ENCODE peak calls at places on chromosome 1, in six cellular contexts. E, M, C, X, W and G are unnamed samples. For H3K36me3, the result is how much of the 10 kb centered on the place peaks cover.

GRCh38 chr1:221801773-221802516 is 60.1 kb upstream of the DUSP10 start:
- DNase-seq in E (no peak), M (no peak), C (no peak), X (no peak), W (no peak), G (no peak)

GRCh38 chr1:106396023-106396422 is 660.5 kb upstream of the PRMT6 start:
- DNase-seq in E (no peak), M (no peak), C (no peak), X (no peak), W (no peak), G (no peak)

GRCh38 chr1:217540321-217540720 is 90.6 kb downstream of the GPATCH2 start:
- DNase-seq in E (no peak), M (no peak), C (no peak), X (no peak), W (no peak), G (no peak)

GRCh38 chr1:9721606-9722377 is 70.3 kb downstream of the PIK3CD start:
- DNase-seq in E (no peak), M (peak), C (no peak), X (no peak), W (peak), G (no peak)

GRCh38 chr1:232627645-232628334 is 2.1 kb downstream of the SIPA1L2 start:
- DNase-seq in E (no peak), M (no peak), C (no peak), X (no peak), W (no peak), G (no peak)

GRCh38 chr1:167229719-167230385 is 9.2 kb downstream of the POU2F1 start:
- DNase-seq in E (no peak), M (no peak), C (no peak), X (no peak), W (no peak), G (no peak)

GRCh38 chr1:85612704-85613361 is 32.3 kb downstream of the CCN1 start:
- DNase-seq in E (no peak), M (no peak), C (no peak), X (no peak), W (no peak), G (no peak)

GRCh38 chr1:227729144-227729880 is 5.8 kb downstream of the JMJD4 start:
- DNase-seq in E (no peak), M (no peak), C (no peak), X (no peak), W (no peak), G (no peak)

GRCh38 chr1:42006836-42007235 is 88.1 kb upstream of the HIVEP3 start:
- DNase-seq in E (no peak), M (no peak), C (no peak), X (no peak), W (no peak), G (no peak)

GRCh38 chr1:192566657-192567056 is 8.9 kb upstream of the RGS1 start:
- DNase-seq in E (no peak), M (no peak), C (no peak), X (no peak), W (no peak), G (no peak)

GRCh38 chr1:31122779-31123178 is 57.3 kb upstream of the PUM1 start:
- DNase-seq in E (no peak), M (no peak), C (no peak), X (no peak), W (no peak), G (no peak)

GRCh38 chr1:243926803-243927245 is 76.8 kb upstream of the AKT3 start:
- DNase-seq in E (no peak), M (no peak), C (no peak), X (no peak), W (no peak), G (no peak)

GRCh38 chr1:210233216-210233494 is 559 bp downstream of the SERTAD4 start:
- DNase-seq in E (no peak), M (no peak), C (no peak), X (no peak), W (no peak), G (no peak)

GRCh38 chr1:54517536-54517935 is 30.5 kb upstream of the ACOT11 start:
- DNase-seq in E (no peak), M (no peak), C (no peak), X (no peak), W (no peak), G (no peak)

GRCh38 chr1:32099426-32099825 is 8.4 kb upstream of the KPNA6 start:
- DNase-seq in E (no peak), M (no peak), C (no peak), X (no peak), W (no peak), G (no peak)

GRCh38 chr1:4115191-4115900 is 215.3 kb upstream of the C1orf174 start:
- DNase-seq in E (no peak), M (peak), C (no peak), X (no peak), W (no peak), G (no peak)
- H3K4me3 ChIP-seq in E (no peak), M (no peak), C (no peak), X (no peak), W (no peak), G (no peak)

DNA sequence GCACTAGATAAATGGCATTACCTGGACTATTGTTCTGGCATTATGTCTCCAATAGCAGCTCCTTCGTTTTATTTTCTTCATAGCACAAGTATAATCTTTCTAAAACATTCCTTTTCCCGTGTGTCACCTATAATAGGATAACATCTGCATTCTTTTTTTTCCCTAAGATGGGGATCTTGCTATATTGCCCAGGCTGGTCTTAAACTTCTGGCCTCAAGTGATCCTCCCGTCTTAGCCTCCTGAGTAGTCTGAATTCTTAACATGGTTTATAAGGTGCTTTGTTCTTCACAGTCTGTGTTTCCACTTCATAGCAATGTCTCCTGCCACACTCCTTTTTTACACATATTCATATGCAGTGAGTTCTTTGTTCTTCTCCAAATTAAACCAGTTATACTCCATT is 8.6 kb upstream of the MOV10 start:
- DNase-seq in E (no peak), M (no peak), C (no peak), X (no peak), W (no peak), G (no peak)
- H3K36me3 ChIP-seq in E (half or more), M (under half), C (under half), X (half or more), W (half or more), G (under half)

GRCh38 chr1:17607644-17608581 is 68.4 kb downstream of the ARHGEF10L start:
- DNase-seq in E (no peak), M (no peak), C (no peak), X (no peak), W (no peak), G (no peak)

GRCh38 chr1:17609529-17609928 is 70.0 kb downstream of the ARHGEF10L start:
- DNase-seq in E (no peak), M (no peak), C (no peak), X (no peak), W (no peak), G (no peak)

GRCh38 chr1:17610085-17610484 is 70.6 kb downstream of the ARHGEF10L start:
- DNase-seq in E (no peak), M (no peak), C (no peak), X (no peak), W (no peak), G (no peak)

GRCh38 chr1:17605582-17606344 is 66.3 kb downstream of the ARHGEF10L start:
- DNase-seq in E (peak), M (no peak), C (no peak), X (no peak), W (no peak), G (no peak)

GRCh38 chr1:17606826-17607440 is 67.4 kb downstream of the ARHGEF10L start:
- DNase-seq in E (peak), M (no peak), C (peak), X (peak), W (peak), G (peak)
- H3K27ac ChIP-seq in E (peak), M (no peak), C (no peak), X (peak), W (no peak), G (no peak)

GRCh38 chr1:156894711-156895407 is 1.3 kb downstream of the PEAR1 start:
- DNase-seq in E (peak), M (peak), C (no peak), X (peak), W (no peak), G (no peak)
- H3K4me3 ChIP-seq in E (peak), M (no peak), C (peak), X (peak), W (no peak), G (no peak)

GRCh38 chr1:230163719-230164118 is 96.7 kb downstream of the GALNT2 start:
- DNase-seq in E (peak), M (no peak), C (no peak), X (peak), W (no peak), G (no peak)

GRCh38 chr1:230163205-230163604 is 96.2 kb downstream of the GALNT2 start:
- DNase-seq in E (peak), M (no peak), C (no peak), X (peak), W (no peak), G (no peak)

GRCh38 chr1:230167419-230167852 is 100.4 kb downstream of the GALNT2 start:
- DNase-seq in E (no peak), M (peak), C (no peak), X (peak), W (no peak), G (peak)

GRCh38 chr1:230166366-230167132 is 99.5 kb downstream of the GALNT2 start:
- DNase-seq in E (no peak), M (no peak), C (no peak), X (peak), W (no peak), G (no peak)

DNA sequence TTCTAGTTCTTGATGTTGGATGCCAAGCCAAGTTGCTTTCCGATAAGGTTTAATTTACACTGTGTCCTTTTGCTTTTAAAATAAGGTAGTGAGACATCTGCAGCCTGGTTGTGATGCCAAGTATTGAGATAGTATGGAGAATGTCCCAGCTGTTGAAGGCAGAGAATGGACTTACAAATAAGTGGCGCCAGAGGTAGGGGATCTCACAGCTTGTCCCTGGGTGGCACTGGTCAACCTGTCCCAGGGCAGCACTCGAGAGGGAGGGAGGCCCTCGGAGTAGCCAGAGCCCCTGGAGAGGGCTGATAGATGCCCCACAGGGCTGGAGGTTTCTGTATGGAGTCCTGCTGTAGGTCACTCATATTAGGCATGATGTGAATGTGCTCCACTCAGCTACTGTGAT is 98.5 kb downstream of the GALNT2 start:
- DNase-seq in E (no peak), M (no peak), C (no peak), X (peak), W (no peak), G (no peak)
- H3K36me3 ChIP-seq in E (under half), M (under half), C (under half), X (under half), W (under half), G (under half)

GRCh38 chr1:12324423-12324822 is 94.6 kb downstream of the VPS13D start:
- DNase-seq in E (no peak), M (no peak), C (no peak), X (no peak), W (no peak), G (no peak)

GRCh38 chr1:12316331-12316730 is 86.5 kb downstream of the VPS13D start:
- DNase-seq in E (no peak), M (no peak), C (no peak), X (no peak), W (no peak), G (no peak)

GRCh38 chr1:12315126-12315525 is 85.3 kb downstream of the VPS13D start:
- DNase-seq in E (no peak), M (no peak), C (no peak), X (no peak), W (no peak), G (no peak)

GRCh38 chr1:12320516-12320915 is 90.7 kb downstream of the VPS13D start:
- DNase-seq in E (no peak), M (no peak), C (no peak), X (no peak), W (no peak), G (no peak)
- H3K27ac ChIP-seq in E (no peak), M (no peak), C (no peak), X (no peak), W (no peak), G (no peak)